ENCODE peak calls at places on chromosomes 6 and 20, in four cellular contexts. E, K, W and M are unnamed samples.

GRCh38 chr20:34401741-34402455 is 38.8 kb downstream of the ITCH start:
- DNase-seq in W (no peak), E (no peak), K (no peak), M (no peak)

GRCh38 chr6:147528511-147529145 is 20.1 kb downstream of the SAMD5 start:
- DNase-seq in W (no peak), K (no peak), E (no peak), M (no peak)

GRCh38 chr6:114342086-114342825 is 567 bp downstream of the HS3ST5 start:
- DNase-seq in W (peak), E (no peak), K (no peak), M (peak)

GRCh38 chr6:19869464-19869863 is 32.3 kb downstream of the ID4 start:
- DNase-seq in K (no peak), E (no peak), W (no peak), M (no peak)

GRCh38 chr20:36074983-36075382 is 79.6 kb upstream of the EPB41L1 start:
- DNase-seq in W (no peak), E (no peak), K (no peak), M (no peak)

GRCh38 chr6:166307981-166308768 is at the start of gene PRR18:
- DNase-seq in E (no peak), K (no peak), W (no peak), M (peak)

GRCh38 chr6:129719692-129720091 is 9.7 kb upstream of the ARHGAP18 start:
- DNase-seq in W (no peak), E (no peak), K (no peak), M (no peak)

GRCh38 chr6:106745824-106746610 is 116.6 kb downstream of the QRSL1 start:
- DNase-seq in W (no peak), K (no peak), E (no peak), M (no peak)

GRCh38 chr6:17280138-17280537 is 1.0 kb upstream of the RBM24 start:
- DNase-seq in W (no peak), K (no peak), E (no peak), M (no peak)

GRCh38 chr6:30160791-30161261 is at the start of gene TRIM10:
- DNase-seq in E (no peak), K (no peak), W (no peak), M (no peak)
- H3K4me3 ChIP-seq in E (no peak), K (no peak), W (no peak), M (no peak)

GRCh38 chr6:26000366-26000886 is 37.8 kb downstream of the TRIM38 start:
- DNase-seq in W (no peak), E (no peak), K (no peak), M (no peak)
- H3K27ac ChIP-seq in W (no peak), E (no peak), K (no peak), M (no peak)

GRCh38 chr20:30499123-30499522 is 758.3 kb upstream of the DEFB115 start:
- DNase-seq in E (no peak), K (no peak), W (no peak), M (no peak)
- H3K4me3 ChIP-seq in E (no peak), K (no peak), W (no peak), M (no peak)

GRCh38 chr20:53829706-53830521 is 236.3 kb upstream of the ZNF217 start:
- DNase-seq in W (no peak), E (no peak), K (no peak), M (no peak)

GRCh38 chr20:53829086-53829703 is 235.6 kb upstream of the ZNF217 start:
- DNase-seq in W (no peak), K (peak), E (no peak), M (no peak)

GRCh38 chr20:53832499-53832898 is 237.9 kb downstream of the BCAS1 start:
- DNase-seq in E (no peak), K (no peak), W (no peak), M (no peak)

GRCh38 chr20:53831812-53832211 is 238.2 kb upstream of the ZNF217 start:
- DNase-seq in K (no peak), E (no peak), W (no peak), M (no peak)

DNA sequence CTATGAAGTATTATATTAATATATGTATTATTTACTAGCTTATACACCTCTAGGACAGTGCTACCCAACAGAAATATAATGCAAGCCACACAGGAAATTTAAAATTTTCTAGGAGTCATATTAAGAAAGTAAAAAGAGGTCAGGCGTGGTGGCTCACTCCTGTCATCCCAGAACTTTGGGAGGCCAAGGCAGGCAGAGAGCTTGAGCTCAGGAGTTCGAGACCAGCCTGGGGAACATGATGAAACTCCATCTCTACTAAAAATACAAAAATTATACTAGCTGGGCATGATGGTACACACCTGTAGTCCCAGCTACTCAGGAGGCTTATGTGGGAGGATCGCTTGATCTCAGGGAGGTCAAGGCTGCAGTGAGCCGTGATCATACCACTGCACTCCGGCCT is 237.6 kb upstream of the ZNF217 start:
- DNase-seq in W (no peak), K (no peak), E (no peak), M (no peak)
- H3K27ac ChIP-seq in W (no peak), K (peak), E (no peak), M (peak)

DNA sequence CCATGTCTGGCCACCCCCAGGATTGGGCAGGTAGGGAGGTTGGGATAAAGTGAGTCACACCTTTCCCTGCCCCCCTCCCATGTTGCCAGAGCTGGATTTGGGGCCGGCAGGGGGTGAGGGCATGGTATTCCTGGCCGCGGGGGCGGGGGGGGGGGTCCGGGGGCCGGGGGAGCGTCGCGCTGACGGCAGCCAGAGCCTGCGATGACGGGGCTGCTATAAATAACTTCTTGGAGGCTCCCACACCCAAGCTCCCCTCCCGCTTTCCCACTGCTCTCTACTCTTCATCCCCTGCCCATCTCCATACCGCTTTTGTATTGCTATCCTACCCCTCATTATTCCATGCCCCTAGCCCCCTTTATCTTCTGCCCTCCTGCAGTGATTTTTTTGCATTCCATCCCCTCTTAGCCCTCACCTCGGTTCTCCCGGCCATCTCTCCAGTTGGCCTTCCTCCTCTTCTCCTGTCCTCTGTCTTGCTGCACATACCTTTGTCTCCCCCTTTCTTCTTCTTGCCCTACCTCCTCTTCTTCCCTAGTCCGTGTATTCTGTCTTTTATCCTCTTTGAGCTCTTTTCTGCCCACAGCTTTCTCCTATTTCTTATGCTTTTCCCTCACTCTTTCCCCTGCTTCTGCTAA is 13.8 kb downstream of the SYNGAP1 start:
- DNase-seq in E (no peak), K (no peak), W (no peak), M (no peak)
- H3K4me3 ChIP-seq in E (no peak), K (no peak), W (no peak), M (no peak)

GRCh38 chr20:48298851-48299484 is 513.7 kb upstream of the SULF2 start:
- DNase-seq in W (no peak), K (no peak), E (peak), M (no peak)
- H3K27ac ChIP-seq in W (no peak), K (peak), E (no peak), M (no peak)

GRCh38 chr6:116280960-116281316 is 1.2 kb upstream of the TSPYL1 start:
- DNase-seq in W (no peak), K (no peak), E (no peak), M (no peak)
- H3K4me3 ChIP-seq in W (peak), K (no peak), E (peak), M (peak)

GRCh38 chr6:145842693-145843546 is 28.3 kb upstream of the FBXO30 start:
- DNase-seq in E (no peak), W (no peak), K (no peak), M (no peak)
- H3K27ac ChIP-seq in E (no peak), W (no peak), K (no peak), M (no peak)

GRCh38 chr6:125787791-125788190 is 3.0 kb upstream of the NCOA7 start:
- DNase-seq in W (no peak), K (no peak), E (no peak), M (no peak)
- H3K4me3 ChIP-seq in W (no peak), K (no peak), E (no peak), M (no peak)

GRCh38 chr20:32366380-32366779 is 8.2 kb downstream of the ASXL1 start:
- DNase-seq in K (no peak), W (no peak), E (no peak), M (no peak)

GRCh38 chr20:32364554-32365208 is 6.5 kb downstream of the ASXL1 start:
- DNase-seq in K (no peak), W (no peak), E (no peak), M (no peak)

GRCh38 chr20:32362924-32363364 is 4.8 kb downstream of the ASXL1 start:
- DNase-seq in K (no peak), W (no peak), E (no peak), M (no peak)

GRCh38 chr20:32363492-32363891 is 5.4 kb downstream of the ASXL1 start:
- DNase-seq in W (no peak), K (no peak), E (no peak), M (no peak)

GRCh38 chr20:32365560-32365959 is 7.4 kb downstream of the ASXL1 start:
- DNase-seq in E (no peak), K (no peak), W (no peak), M (no peak)
- H3K27ac ChIP-seq in E (no peak), K (no peak), W (no peak), M (no peak)